ENCODE peak calls at places on chromosomes 3 and 15, in four cellular contexts. Z, Q, D and P are unnamed samples.

GRCh38 chr3:45509038-45509767 is 85.3 kb upstream of the LIMD1 start:
- DNase-seq in Z (no peak), Q (no peak), D (no peak), P (no peak)

GRCh38 chr15:66707310-66708160 is 5.5 kb downstream of the SMAD6 start:
- DNase-seq in Z (no peak), Q (no peak), D (no peak), P (no peak)

GRCh38 chr3:13040381-13041074 is 32.7 kb downstream of the IQSEC1 start:
- DNase-seq in Z (no peak), Q (no peak), D (no peak), P (no peak)

GRCh38 chr3:71066356-71066755 is 517.2 kb downstream of the FOXP1 start:
- DNase-seq in Z (no peak), Q (no peak), D (no peak), P (peak; percentile 41)

GRCh38 chr15:29669823-29670222 is 152.4 kb downstream of the TJP1 start:
- DNase-seq in Z (no peak), Q (no peak), D (no peak), P (no peak)

GRCh38 chr3:47194994-47195393 is 31.1 kb upstream of the SETD2 start:
- DNase-seq in Z (no peak), Q (no peak), D (no peak), P (no peak)

GRCh38 chr15:90955911-90956310 is 1.2 kb downstream of the RCCD1 start:
- DNase-seq in Z (no peak), Q (no peak), D (no peak), P (no peak)

GRCh38 chr3:149813367-149814281 is 609 bp downstream of the RNF13 start:
- DNase-seq in Z (no peak), Q (no peak), D (no peak), P (peak; percentile 20)

GRCh38 chr3:11591401-11592266 is 52.1 kb downstream of the VGLL4 start:
- DNase-seq in Z (no peak), Q (no peak), D (peak; percentile 51), P (no peak)

GRCh38 chr3:58111513-58112184 is 99.1 kb downstream of the DNASE1L3 start:
- DNase-seq in Z (no peak), Q (no peak), D (no peak), P (no peak)

GRCh38 chr3:10238330-10238995 is 9.8 kb upstream of the TATDN2 start:
- DNase-seq in Z (no peak), Q (no peak), D (no peak), P (peak; percentile 36)

GRCh38 chr3:10235551-10235950 is 12.7 kb upstream of the TATDN2 start:
- DNase-seq in Z (no peak), Q (no peak), D (no peak), P (no peak)

GRCh38 chr3:10234526-10235230 is 13.6 kb upstream of the TATDN2 start:
- DNase-seq in Z (no peak), Q (no peak), D (no peak), P (no peak)

GRCh38 chr3:10232138-10232537 is 16.1 kb upstream of the TATDN2 start:
- DNase-seq in Z (no peak), Q (no peak), D (no peak), P (no peak)

GRCh38 chr3:10233988-10234387 is 14.3 kb upstream of the TATDN2 start:
- DNase-seq in Z (no peak), Q (no peak), D (no peak), P (no peak)
- H3K4me1 ChIP-seq in Z (no peaks in the 10 kb centered on the region), Q (no peaks in the 10 kb centered on the region), D (no peaks in the 10 kb centered on the region), P (peaks cover 12% of the 10 kb centered on the region)

GRCh38 chr3:124810970-124811369 is 76.2 kb downstream of the ITGB5 start:
- DNase-seq in Z (no peak), Q (no peak), D (no peak), P (no peak)
- H3K27ac ChIP-seq in Z (peak overlapping the region; percentile 91), Q (peak overlapping the region; percentile 83), D (no peak overlapping the region), P (no peak overlapping the region)

GRCh38 chr3:194446754-194447153 is 40.0 kb downstream of the ATP13A3 start:
- DNase-seq in Z (no peak), Q (no peak), D (no peak), P (no peak)

GRCh38 chr3:194450341-194450740 is 36.5 kb downstream of the ATP13A3 start:
- DNase-seq in Z (no peak), Q (no peak), D (no peak), P (no peak)

GRCh38 chr3:194447657-194448056 is 39.1 kb downstream of the ATP13A3 start:
- DNase-seq in Z (no peak), Q (no peak), D (no peak), P (no peak)

GRCh38 chr3:194447161-194447560 is 39.6 kb downstream of the ATP13A3 start:
- DNase-seq in Z (no peak), Q (no peak), D (no peak), P (no peak)

GRCh38 chr3:194449913-194450312 is 36.9 kb downstream of the ATP13A3 start:
- DNase-seq in Z (no peak), Q (no peak), D (no peak), P (no peak)
- H3K4me3 ChIP-seq in Z (no peak overlapping the region), Q (no peak overlapping the region), D (no peak overlapping the region), P (no peak overlapping the region)

GRCh38 chr15:86247249-86247955 is 167.7 kb downstream of the AGBL1 start:
- DNase-seq in Z (peak; percentile 33), Q (no peak), D (no peak), P (no peak)
- H3K4me1 ChIP-seq in Z (no peaks in the 10 kb centered on the region), Q (no peaks in the 10 kb centered on the region), D (no peaks in the 10 kb centered on the region), P (no peaks in the 10 kb centered on the region)

GRCh38 chr3:152290374-152290773 is 21.6 kb downstream of the MBNL1 start:
- DNase-seq in Z (no peak), Q (no peak), D (no peak), P (no peak)

GRCh38 chr3:152291238-152291637 is 22.5 kb downstream of the MBNL1 start:
- DNase-seq in Z (no peak), Q (no peak), D (no peak), P (no peak)

GRCh38 chr3:152291649-152292066 is 22.9 kb downstream of the MBNL1 start:
- DNase-seq in Z (no peak), Q (no peak), D (no peak), P (no peak)

GRCh38 chr3:152287898-152288576 is 19.3 kb downstream of the MBNL1 start:
- DNase-seq in Z (no peak), Q (no peak), D (no peak), P (no peak)

GRCh38 chr3:152289708-152290107 is 21.0 kb downstream of the MBNL1 start:
- DNase-seq in Z (no peak), Q (no peak), D (no peak), P (no peak)
- H3K27ac ChIP-seq in Z (peak overlapping the region; percentile 94), Q (no peak overlapping the region), D (no peak overlapping the region), P (peak overlapping the region; percentile 40)

GRCh38 chr3:115351193-115351592 is 204.1 kb upstream of the ZBTB20 start:
- DNase-seq in Z (no peak), Q (no peak), D (no peak), P (no peak)

GRCh38 chr3:115347737-115348136 is 200.6 kb upstream of the ZBTB20 start:
- DNase-seq in Z (no peak), Q (no peak), D (no peak), P (no peak)

GRCh38 chr3:115350606-115351005 is 203.5 kb upstream of the ZBTB20 start:
- DNase-seq in Z (no peak), Q (no peak), D (no peak), P (no peak)

GRCh38 chr3:115348951-115349745 is 202.1 kb upstream of the ZBTB20 start:
- DNase-seq in Z (no peak), Q (no peak), D (no peak), P (no peak)

DNA sequence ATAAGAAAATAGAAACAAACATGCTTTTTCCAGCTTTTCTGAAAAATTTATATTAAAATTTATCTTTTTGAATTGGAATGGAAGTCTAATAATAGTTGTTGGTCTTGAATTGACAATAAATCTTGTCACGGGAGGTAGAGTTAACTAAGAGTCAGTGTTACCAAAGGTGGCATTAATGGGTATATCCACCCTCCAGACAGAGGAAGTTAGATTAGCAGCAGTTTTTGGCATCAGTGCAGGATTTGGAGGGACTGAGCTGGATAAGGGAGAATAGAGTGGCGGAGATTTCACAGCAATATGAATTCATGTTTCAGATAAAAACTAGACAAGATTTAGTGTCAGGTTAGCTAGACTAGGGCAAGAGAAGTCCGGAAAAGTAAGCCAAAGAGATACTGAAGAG is 201.3 kb upstream of the ZBTB20 start:
- DNase-seq in Z (no peak), Q (no peak), D (no peak), P (no peak)
- H3K4me3 ChIP-seq in Z (no peak overlapping the region), Q (no peak overlapping the region), D (no peak overlapping the region), P (no peak overlapping the region)

GRCh38 chr3:50610992-50611463 is 546 bp downstream of the CISH start:
- DNase-seq in Z (no peak), Q (no peak), D (no peak), P (no peak)
- H3K4me1 ChIP-seq in Z (peaks cover 58% of the 10 kb centered on the region), Q (no peaks in the 10 kb centered on the region), D (no peaks in the 10 kb centered on the region), P (peaks cover 56% of the 10 kb centered on the region)